ENCODE peak calls at places on chromosome 11, in six cellular contexts. One of them, this sample, is unnamed.

GRCh38 chr11:60955566-60955965 is 3.6 kb upstream of the SLC15A3 start:
- DNase-seq in CD4-positive, alpha-beta T cell: no peak
- DNase-seq in IMR-90: no peak
- DNase-seq in right atrium auricular region: no peak
- DNase-seq in spleen: peak
- DNase-seq in kidney: no peak
- DNase-seq in this sample: no peak

GRCh38 chr11:571802-572185 is 4.5 kb upstream of the PHRF1 start:
- DNase-seq in CD4-positive, alpha-beta T cell: no peak
- DNase-seq in IMR-90: no peak
- DNase-seq in right atrium auricular region: no peak
- DNase-seq in spleen: no peak
- DNase-seq in kidney: peak
- DNase-seq in this sample: no peak

GRCh38 chr11:114232400-114233070 is 63.7 kb upstream of the NNMT start:
- DNase-seq in CD4-positive, alpha-beta T cell: no peak
- DNase-seq in IMR-90: no peak
- DNase-seq in right atrium auricular region: no peak
- DNase-seq in spleen: no peak
- DNase-seq in kidney: no peak
- DNase-seq in this sample: no peak

GRCh38 chr11:8650401-8650990 is 32.0 kb downstream of the TRIM66 start:
- DNase-seq in CD4-positive, alpha-beta T cell: no peak
- DNase-seq in IMR-90: peak
- DNase-seq in right atrium auricular region: no peak
- DNase-seq in spleen: no peak
- DNase-seq in kidney: no peak
- DNase-seq in this sample: no peak

GRCh38 chr11:112343368-112344039 is 82.8 kb upstream of the PLET1 start:
- DNase-seq in CD4-positive, alpha-beta T cell: no peak
- DNase-seq in IMR-90: peak
- DNase-seq in right atrium auricular region: no peak
- DNase-seq in spleen: no peak
- DNase-seq in kidney: no peak
- DNase-seq in this sample: peak

GRCh38 chr11:35927067-35927466 is 16.8 kb upstream of the LDLRAD3 start:
- DNase-seq in CD4-positive, alpha-beta T cell: no peak
- DNase-seq in IMR-90: no peak
- DNase-seq in right atrium auricular region: no peak
- DNase-seq in spleen: no peak
- DNase-seq in kidney: no peak
- DNase-seq in this sample: no peak

GRCh38 chr11:45580399-45580798 is 85.0 kb downstream of the CHST1 start:
- DNase-seq in CD4-positive, alpha-beta T cell: no peak
- DNase-seq in IMR-90: peak
- DNase-seq in right atrium auricular region: no peak
- DNase-seq in spleen: no peak
- DNase-seq in kidney: no peak
- DNase-seq in this sample: no peak

GRCh38 chr11:61297741-61298140 is 2.6 kb upstream of the VWCE start:
- DNase-seq in CD4-positive, alpha-beta T cell: no peak
- DNase-seq in IMR-90: peak
- DNase-seq in right atrium auricular region: peak
- DNase-seq in spleen: peak
- DNase-seq in kidney: peak
- DNase-seq in this sample: no peak

GRCh38 chr11:61193596-61193995 is 9.7 kb upstream of the PGA3 start:
- DNase-seq in CD4-positive, alpha-beta T cell: no peak
- DNase-seq in IMR-90: no peak
- DNase-seq in right atrium auricular region: no peak
- DNase-seq in spleen: no peak
- DNase-seq in kidney: no peak
- DNase-seq in this sample: no peak

GRCh38 chr11:58719406-58720117 is 12.2 kb downstream of the GLYAT start:
- DNase-seq in CD4-positive, alpha-beta T cell: no peak
- DNase-seq in IMR-90: no peak
- DNase-seq in right atrium auricular region: no peak
- DNase-seq in spleen: no peak
- DNase-seq in kidney: no peak
- DNase-seq in this sample: no peak

GRCh38 chr11:128021304-128022006 is 565.9 kb downstream of the ETS1 start:
- DNase-seq in CD4-positive, alpha-beta T cell: no peak
- DNase-seq in IMR-90: no peak
- DNase-seq in right atrium auricular region: no peak
- DNase-seq in spleen: no peak
- DNase-seq in kidney: no peak
- DNase-seq in this sample: no peak

GRCh38 chr11:115636686-115637555 is 132.7 kb upstream of the CADM1 start:
- DNase-seq in CD4-positive, alpha-beta T cell: no peak
- DNase-seq in IMR-90: no peak
- DNase-seq in right atrium auricular region: no peak
- DNase-seq in spleen: no peak
- DNase-seq in kidney: no peak
- DNase-seq in this sample: no peak

GRCh38 chr11:128621491-128622136 is 34.3 kb upstream of the ETS1 start:
- DNase-seq in CD4-positive, alpha-beta T cell: no peak
- DNase-seq in IMR-90: peak
- DNase-seq in right atrium auricular region: peak
- DNase-seq in spleen: no peak
- DNase-seq in kidney: peak
- DNase-seq in this sample: no peak

GRCh38 chr11:100302824-100303223 is 384.3 kb upstream of the ARHGAP42 start:
- DNase-seq in CD4-positive, alpha-beta T cell: no peak
- DNase-seq in IMR-90: no peak
- DNase-seq in right atrium auricular region: no peak
- DNase-seq in spleen: no peak
- DNase-seq in kidney: no peak
- DNase-seq in this sample: no peak

GRCh38 chr11:118251858-118252652 is at the start of gene MPZL3:
- DNase-seq in CD4-positive, alpha-beta T cell: peak
- DNase-seq in IMR-90: peak
- DNase-seq in right atrium auricular region: peak
- DNase-seq in spleen: peak
- DNase-seq in kidney: peak
- DNase-seq in this sample: no peak

GRCh38 chr11:1844221-1845094 is 5.7 kb downstream of the TNNI2 start:
- DNase-seq in CD4-positive, alpha-beta T cell: no peak
- DNase-seq in IMR-90: no peak
- DNase-seq in right atrium auricular region: peak
- DNase-seq in spleen: peak
- DNase-seq in kidney: peak
- DNase-seq in this sample: no peak

GRCh38 chr11:67281552-67282150 is 7.5 kb upstream of the ANKRD13D start:
- DNase-seq in CD4-positive, alpha-beta T cell: no peak
- DNase-seq in IMR-90: no peak
- DNase-seq in right atrium auricular region: no peak
- DNase-seq in spleen: peak
- DNase-seq in kidney: peak
- DNase-seq in this sample: no peak

GRCh38 chr11:74679513-74679865 is 51.7 kb downstream of the CHRDL2 start:
- DNase-seq in CD4-positive, alpha-beta T cell: no peak
- DNase-seq in IMR-90: no peak
- DNase-seq in right atrium auricular region: peak
- DNase-seq in spleen: peak
- DNase-seq in kidney: peak
- DNase-seq in this sample: peak

GRCh38 chr11:132115454-132115853 is 745.0 kb downstream of the NTM start:
- DNase-seq in CD4-positive, alpha-beta T cell: no peak
- DNase-seq in IMR-90: peak
- DNase-seq in right atrium auricular region: no peak
- DNase-seq in spleen: no peak
- DNase-seq in kidney: no peak
- DNase-seq in this sample: no peak

GRCh38 chr11:34501500-34501899 is 12.1 kb downstream of the ELF5 start:
- DNase-seq in CD4-positive, alpha-beta T cell: no peak
- DNase-seq in IMR-90: peak
- DNase-seq in right atrium auricular region: no peak
- DNase-seq in spleen: no peak
- DNase-seq in kidney: no peak
- DNase-seq in this sample: no peak

GRCh38 chr11:100753562-100753961 is 66.5 kb downstream of the ARHGAP42 start:
- DNase-seq in CD4-positive, alpha-beta T cell: no peak
- DNase-seq in IMR-90: no peak
- DNase-seq in right atrium auricular region: no peak
- DNase-seq in spleen: no peak
- DNase-seq in kidney: no peak
- DNase-seq in this sample: no peak

GRCh38 chr11:102225689-102226562 is 91.4 kb upstream of the BIRC3 start:
- DNase-seq in CD4-positive, alpha-beta T cell: no peak
- DNase-seq in IMR-90: peak
- DNase-seq in right atrium auricular region: no peak
- DNase-seq in spleen: no peak
- DNase-seq in kidney: no peak
- DNase-seq in this sample: no peak

GRCh38 chr11:116607027-116607426 is 165.8 kb downstream of the BUD13 start:
- DNase-seq in CD4-positive, alpha-beta T cell: no peak
- DNase-seq in IMR-90: no peak
- DNase-seq in right atrium auricular region: no peak
- DNase-seq in spleen: no peak
- DNase-seq in kidney: no peak
- DNase-seq in this sample: peak

GRCh38 chr11:132228756-132229325 is 858.4 kb downstream of the NTM start:
- DNase-seq in CD4-positive, alpha-beta T cell: no peak
- DNase-seq in IMR-90: peak
- DNase-seq in right atrium auricular region: no peak
- DNase-seq in spleen: no peak
- DNase-seq in kidney: no peak
- DNase-seq in this sample: no peak

GRCh38 chr11:8389034-8389996 is 125.6 kb upstream of the LMO1 start:
- DNase-seq in CD4-positive, alpha-beta T cell: no peak
- DNase-seq in IMR-90: no peak
- DNase-seq in right atrium auricular region: no peak
- DNase-seq in spleen: no peak
- DNase-seq in kidney: no peak
- DNase-seq in this sample: no peak

GRCh38 chr11:19552100-19552499 is 160.5 kb upstream of the NAV2 start:
- DNase-seq in CD4-positive, alpha-beta T cell: no peak
- DNase-seq in IMR-90: no peak
- DNase-seq in right atrium auricular region: no peak
- DNase-seq in spleen: no peak
- DNase-seq in kidney: no peak
- DNase-seq in this sample: peak

GRCh38 chr11:9265211-9266131 is at the start of gene DENND5A:
- DNase-seq in CD4-positive, alpha-beta T cell: peak
- DNase-seq in IMR-90: peak
- DNase-seq in right atrium auricular region: peak
- DNase-seq in spleen: peak
- DNase-seq in kidney: peak
- DNase-seq in this sample: peak

GRCh38 chr11:120540744-120541143 is 29.2 kb downstream of the GRIK4 start:
- DNase-seq in CD4-positive, alpha-beta T cell: no peak
- DNase-seq in IMR-90: peak
- DNase-seq in right atrium auricular region: no peak
- DNase-seq in spleen: no peak
- DNase-seq in kidney: no peak
- DNase-seq in this sample: no peak

GRCh38 chr11:75240381-75241035 is at the start of gene TPBGL:
- DNase-seq in CD4-positive, alpha-beta T cell: no peak
- DNase-seq in IMR-90: no peak
- DNase-seq in right atrium auricular region: no peak
- DNase-seq in spleen: peak
- DNase-seq in kidney: peak
- DNase-seq in this sample: peak

DNA sequence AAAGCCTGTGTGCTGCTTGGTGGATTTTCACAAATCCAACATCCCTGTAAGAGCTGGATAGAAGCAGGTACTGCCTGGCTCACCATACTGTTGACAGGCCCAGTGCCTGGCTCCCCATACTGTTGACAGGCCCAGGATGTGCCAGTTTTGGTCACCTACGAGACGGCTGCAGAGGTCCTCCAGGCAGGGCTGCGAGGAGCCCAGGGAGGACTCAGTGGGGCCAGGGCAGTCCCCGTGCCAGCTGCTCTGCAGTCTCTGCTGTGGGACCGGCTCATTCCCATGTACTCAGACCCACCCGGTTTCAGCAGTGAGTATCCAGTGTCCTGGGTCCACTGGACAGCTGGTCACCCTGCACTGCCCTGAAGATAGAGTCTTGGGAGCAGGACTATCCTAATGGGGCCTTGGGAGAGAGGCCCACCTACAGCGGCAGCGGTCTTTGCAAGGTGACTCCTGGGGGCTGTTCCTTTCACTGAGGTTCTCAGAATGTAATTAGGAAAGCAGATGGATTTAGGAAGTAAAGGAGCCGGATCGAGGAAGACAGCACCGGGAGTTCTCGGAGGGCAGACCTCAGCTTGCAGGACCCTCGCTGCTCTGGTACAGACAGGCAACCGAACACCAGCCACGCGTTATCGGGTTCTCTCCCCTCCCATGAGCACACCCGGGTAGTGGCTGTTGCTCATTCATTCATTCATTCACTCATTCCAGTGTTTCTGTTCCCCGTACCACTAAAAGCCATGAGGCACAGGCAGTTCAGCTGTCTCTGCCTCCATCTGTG is 106.1 kb downstream of the CTTN start:
- DNase-seq in CD4-positive, alpha-beta T cell: no peak
- DNase-seq in IMR-90: no peak
- DNase-seq in right atrium auricular region: no peak
- DNase-seq in spleen: peak
- DNase-seq in kidney: peak
- DNase-seq in this sample: no peak
- TF ChIP-seq CTCF in CD4-positive, alpha-beta T cell: no peak
- TF ChIP-seq CTCF in IMR-90: no peak
- TF ChIP-seq CTCF in right atrium auricular region: no peak
- TF ChIP-seq CTCF in spleen: no peak
- TF ChIP-seq CTCF in kidney: no peak
- TF ChIP-seq CTCF in this sample: no peak

GRCh38 chr11:26828291-26828690 is 106.4 kb upstream of the SLC5A12 start:
- DNase-seq in CD4-positive, alpha-beta T cell: no peak
- DNase-seq in IMR-90: no peak
- DNase-seq in right atrium auricular region: no peak
- DNase-seq in spleen: no peak
- DNase-seq in kidney: no peak
- DNase-seq in this sample: no peak
- H3K27ac ChIP-seq in CD4-positive, alpha-beta T cell: no peak
- H3K27ac ChIP-seq in IMR-90: no peak
- H3K27ac ChIP-seq in right atrium auricular region: no peak
- H3K27ac ChIP-seq in spleen: no peak
- H3K27ac ChIP-seq in kidney: peak
- H3K27ac ChIP-seq in this sample: peak

DNA sequence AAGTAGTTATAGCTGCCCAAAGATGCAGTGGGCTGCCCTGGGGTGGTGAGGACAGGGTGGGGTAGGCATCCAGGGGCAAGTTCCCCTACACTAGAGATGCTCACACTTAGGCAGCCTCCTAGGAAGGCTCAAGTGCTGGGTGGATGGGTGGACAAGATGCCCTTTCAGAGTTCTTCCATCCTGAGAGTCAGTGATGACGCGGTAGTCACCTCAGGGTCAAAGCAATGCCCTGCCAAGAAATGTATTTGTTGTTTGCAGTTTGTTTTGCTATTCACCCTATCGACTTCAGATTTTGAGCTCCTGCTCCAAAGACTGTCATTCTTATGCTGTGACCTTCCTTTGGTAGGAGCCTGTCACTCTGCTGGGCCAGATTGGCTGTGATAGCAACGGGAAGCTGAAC is 18.9 kb downstream of the POLA2 start:
- DNase-seq in CD4-positive, alpha-beta T cell: no peak
- DNase-seq in IMR-90: peak
- DNase-seq in right atrium auricular region: no peak
- DNase-seq in spleen: no peak
- DNase-seq in kidney: peak
- DNase-seq in this sample: no peak
- TF ChIP-seq CTCF in CD4-positive, alpha-beta T cell: no peak
- TF ChIP-seq CTCF in IMR-90: no peak
- TF ChIP-seq CTCF in right atrium auricular region: no peak
- TF ChIP-seq CTCF in spleen: no peak
- TF ChIP-seq CTCF in kidney: no peak
- TF ChIP-seq CTCF in this sample: no peak

GRCh38 chr11:72375241-72375640 is 59.1 kb downstream of the CLPB start:
- DNase-seq in CD4-positive, alpha-beta T cell: no peak
- DNase-seq in IMR-90: no peak
- DNase-seq in right atrium auricular region: no peak
- DNase-seq in spleen: no peak
- DNase-seq in kidney: no peak
- DNase-seq in this sample: no peak
- H3K27ac ChIP-seq in CD4-positive, alpha-beta T cell: no peak
- H3K27ac ChIP-seq in IMR-90: no peak
- H3K27ac ChIP-seq in right atrium auricular region: no peak
- H3K27ac ChIP-seq in spleen: no peak
- H3K27ac ChIP-seq in kidney: no peak
- H3K27ac ChIP-seq in this sample: no peak